ENCODE peak calls at places on chromosome 10, in four cellular contexts. One of them, this sample, is unnamed.

GRCh38 chr10:18343573-18343972 is 203.3 kb downstream of the CACNB2 start:
- DNase-seq in left lung: no peak
- DNase-seq in WERI-Rb-1: no peak
- DNase-seq in PC-9: no peak
- DNase-seq in this sample: no peak

GRCh38 chr10:7950981-7951847 is 103.3 kb upstream of the GATA3 start:
- DNase-seq in left lung: no peak
- DNase-seq in WERI-Rb-1: no peak
- DNase-seq in PC-9: no peak
- DNase-seq in this sample: no peak

GRCh38 chr10:129628823-129629222 is 161.8 kb downstream of the MGMT start:
- DNase-seq in left lung: no peak
- DNase-seq in WERI-Rb-1: no peak
- DNase-seq in PC-9: no peak
- DNase-seq in this sample: no peak

GRCh38 chr10:87654212-87654611 is 5.5 kb upstream of the PAPSS2 start:
- DNase-seq in left lung: no peak
- DNase-seq in WERI-Rb-1: no peak
- DNase-seq in PC-9: peak; percentile 58
- DNase-seq in this sample: no peak

GRCh38 chr10:102242118-102242485 is 790 bp upstream of the PITX3 start:
- DNase-seq in left lung: no peak
- DNase-seq in WERI-Rb-1: no peak
- DNase-seq in PC-9: no peak
- DNase-seq in this sample: no peak

GRCh38 chr10:111122127-111122526 is 45.3 kb downstream of the ADRA2A start:
- DNase-seq in left lung: no peak
- DNase-seq in WERI-Rb-1: no peak
- DNase-seq in PC-9: no peak
- DNase-seq in this sample: no peak

GRCh38 chr10:70634011-70634410 is 31.5 kb upstream of the PRF1 start:
- DNase-seq in left lung: no peak
- DNase-seq in WERI-Rb-1: no peak
- DNase-seq in PC-9: no peak
- DNase-seq in this sample: no peak

GRCh38 chr10:110137142-110137545 is 70.3 kb upstream of the MXI1 start:
- DNase-seq in left lung: no peak
- DNase-seq in WERI-Rb-1: no peak
- DNase-seq in PC-9: peak; percentile 57
- DNase-seq in this sample: peak; percentile 67

GRCh38 chr10:103916901-103917300 is 1.1 kb downstream of the STN1 start:
- DNase-seq in left lung: no peak
- DNase-seq in WERI-Rb-1: no peak
- DNase-seq in PC-9: no peak
- DNase-seq in this sample: no peak

GRCh38 chr10:125782661-125783060 is 7.0 kb upstream of the MMP21 start:
- DNase-seq in left lung: no peak
- DNase-seq in WERI-Rb-1: peak; percentile 72
- DNase-seq in PC-9: no peak
- DNase-seq in this sample: no peak

GRCh38 chr10:125592897-125593296 is 90.1 kb downstream of the TEX36 start:
- DNase-seq in left lung: no peak
- DNase-seq in WERI-Rb-1: no peak
- DNase-seq in PC-9: no peak
- DNase-seq in this sample: no peak

GRCh38 chr10:9786576-9786975 is 1231.1 kb upstream of the CELF2 start:
- DNase-seq in left lung: no peak
- DNase-seq in WERI-Rb-1: no peak
- DNase-seq in PC-9: no peak
- DNase-seq in this sample: peak; percentile 64

GRCh38 chr10:69065406-69066361 is 22.2 kb upstream of the SRGN start:
- DNase-seq in left lung: no peak
- DNase-seq in WERI-Rb-1: no peak
- DNase-seq in PC-9: no peak
- DNase-seq in this sample: peak; percentile 86

GRCh38 chr10:114301177-114301576 is 62.1 kb downstream of the VWA2 start:
- DNase-seq in left lung: no peak
- DNase-seq in WERI-Rb-1: no peak
- DNase-seq in PC-9: peak; percentile 66
- DNase-seq in this sample: no peak

GRCh38 chr10:9028211-9028610 is 973.7 kb downstream of the GATA3 start:
- DNase-seq in left lung: no peak
- DNase-seq in WERI-Rb-1: no peak
- DNase-seq in PC-9: no peak
- DNase-seq in this sample: no peak

GRCh38 chr10:16521311-16522016 is at the start of gene C1QL3:
- DNase-seq in left lung: no peak
- DNase-seq in WERI-Rb-1: no peak
- DNase-seq in PC-9: no peak
- DNase-seq in this sample: no peak

GRCh38 chr10:124935946-124936345 is 6.0 kb upstream of the ZRANB1 start:
- DNase-seq in left lung: no peak
- DNase-seq in WERI-Rb-1: no peak
- DNase-seq in PC-9: no peak
- DNase-seq in this sample: no peak

GRCh38 chr10:79483948-79484347 is 28.4 kb upstream of the EIF5AL1 start:
- DNase-seq in left lung: no peak
- DNase-seq in WERI-Rb-1: no peak
- DNase-seq in PC-9: no peak
- DNase-seq in this sample: no peak

GRCh38 chr10:95818663-95819062 is 62.7 kb downstream of the ENTPD1 start:
- DNase-seq in left lung: no peak
- DNase-seq in WERI-Rb-1: no peak
- DNase-seq in PC-9: peak; percentile 78
- DNase-seq in this sample: peak; percentile 85

GRCh38 chr10:24713086-24713485 is 10.6 kb downstream of the ARHGAP21 start:
- DNase-seq in left lung: no peak
- DNase-seq in WERI-Rb-1: no peak
- DNase-seq in PC-9: no peak
- DNase-seq in this sample: no peak

GRCh38 chr10:103667390-103667789 is 173.9 kb downstream of the NEURL1 start:
- DNase-seq in left lung: no peak
- DNase-seq in WERI-Rb-1: no peak
- DNase-seq in PC-9: no peak
- DNase-seq in this sample: no peak

GRCh38 chr10:76082232-76082631 is 650.8 kb downstream of the LRMDA start:
- DNase-seq in left lung: no peak
- DNase-seq in WERI-Rb-1: no peak
- DNase-seq in PC-9: no peak
- DNase-seq in this sample: no peak

GRCh38 chr10:48670978-48671913 is 13.4 kb upstream of the WDFY4 start:
- DNase-seq in left lung: no peak
- DNase-seq in WERI-Rb-1: no peak
- DNase-seq in PC-9: no peak
- DNase-seq in this sample: no peak

GRCh38 chr10:124534231-124534798 is 72.7 kb downstream of the LHPP start:
- DNase-seq in left lung: peak; percentile 87
- DNase-seq in WERI-Rb-1: no peak
- DNase-seq in PC-9: no peak
- DNase-seq in this sample: no peak

GRCh38 chr10:31372439-31372838 is 53.4 kb downstream of the ZEB1 start:
- DNase-seq in left lung: no peak
- DNase-seq in WERI-Rb-1: no peak
- DNase-seq in PC-9: no peak
- DNase-seq in this sample: no peak

GRCh38 chr10:110495731-110496552 is 1.8 kb upstream of the DUSP5 start:
- DNase-seq in left lung: peak; percentile 80
- DNase-seq in WERI-Rb-1: peak; percentile 82
- DNase-seq in PC-9: peak; percentile 68
- DNase-seq in this sample: peak; percentile 93

GRCh38 chr10:130171196-130171595 is 35.0 kb downstream of the GLRX3 start:
- DNase-seq in left lung: no peak
- DNase-seq in WERI-Rb-1: no peak
- DNase-seq in PC-9: no peak
- DNase-seq in this sample: no peak

GRCh38 chr10:71052708-71053107 is 159.7 kb upstream of the UNC5B start:
- DNase-seq in left lung: no peak
- DNase-seq in WERI-Rb-1: no peak
- DNase-seq in PC-9: no peak
- DNase-seq in this sample: no peak

GRCh38 chr10:22894714-22895113 is 33.1 kb upstream of the ARMC3 start:
- DNase-seq in left lung: peak; percentile 20
- DNase-seq in WERI-Rb-1: no peak
- DNase-seq in PC-9: no peak
- DNase-seq in this sample: no peak

GRCh38 chr10:103495321-103495720 is 1.8 kb downstream of the NEURL1 start:
- DNase-seq in left lung: no peak
- DNase-seq in WERI-Rb-1: no peak
- DNase-seq in PC-9: no peak
- DNase-seq in this sample: no peak

GRCh38 chr10:70145666-70146488 is 623 bp downstream of the TYSND1 start:
- DNase-seq in left lung: peak; percentile 94
- DNase-seq in WERI-Rb-1: peak; percentile 54
- DNase-seq in PC-9: peak; percentile 58
- DNase-seq in this sample: peak; percentile 51

GRCh38 chr10:29268011-29268410 is 20.9 kb upstream of the LYZL1 start:
- DNase-seq in left lung: no peak
- DNase-seq in WERI-Rb-1: no peak
- DNase-seq in PC-9: no peak
- DNase-seq in this sample: no peak

GRCh38 chr10:28730031-28730778 is 52.9 kb downstream of the BAMBI start:
- DNase-seq in left lung: no peak
- DNase-seq in WERI-Rb-1: no peak
- DNase-seq in PC-9: no peak
- DNase-seq in this sample: no peak

GRCh38 chr10:95245425-95246055 is 45.3 kb downstream of the PDLIM1 start:
- DNase-seq in left lung: no peak
- DNase-seq in WERI-Rb-1: no peak
- DNase-seq in PC-9: no peak
- DNase-seq in this sample: no peak

GRCh38 chr10:76085773-76086570 is 654.5 kb downstream of the LRMDA start:
- DNase-seq in left lung: no peak
- DNase-seq in WERI-Rb-1: no peak
- DNase-seq in PC-9: no peak
- DNase-seq in this sample: no peak

GRCh38 chr10:1628757-1629156 is 108.6 kb downstream of the ADARB2 start:
- DNase-seq in left lung: no peak
- DNase-seq in WERI-Rb-1: no peak
- DNase-seq in PC-9: no peak
- DNase-seq in this sample: no peak

GRCh38 chr10:60414111-60414510 is 24.4 kb upstream of the ANK3 start:
- DNase-seq in left lung: no peak
- DNase-seq in WERI-Rb-1: no peak
- DNase-seq in PC-9: no peak
- DNase-seq in this sample: no peak

GRCh38 chr10:122992031-122992585 is 11.9 kb downstream of the PSTK start:
- DNase-seq in left lung: no peak
- DNase-seq in WERI-Rb-1: no peak
- DNase-seq in PC-9: no peak
- DNase-seq in this sample: no peak

GRCh38 chr10:28125701-28126100 is 126.8 kb upstream of the ODAD2 start:
- DNase-seq in left lung: no peak
- DNase-seq in WERI-Rb-1: no peak
- DNase-seq in PC-9: no peak
- DNase-seq in this sample: peak; percentile 16

GRCh38 chr10:132974249-132974796 is 32.0 kb upstream of the CFAP46 start:
- DNase-seq in left lung: peak; percentile 64
- DNase-seq in WERI-Rb-1: no peak
- DNase-seq in PC-9: no peak
- DNase-seq in this sample: no peak
- H3K27me3 ChIP-seq in left lung: peaks cover 78% of the 10 kb centered on the region
- H3K27me3 ChIP-seq in WERI-Rb-1: no peaks in the 10 kb centered on the region
- H3K27me3 ChIP-seq in PC-9: peaks cover 90% of the 10 kb centered on the region
- H3K27me3 ChIP-seq in this sample: peaks cover 20% of the 10 kb centered on the region

GRCh38 chr10:52567247-52567580 is 205.4 kb downstream of the MBL2 start:
- DNase-seq in left lung: no peak
- DNase-seq in WERI-Rb-1: no peak
- DNase-seq in PC-9: no peak
- DNase-seq in this sample: no peak
- TF ChIP-seq CTCF in left lung: no peak
- TF ChIP-seq CTCF in WERI-Rb-1: no peak
- TF ChIP-seq CTCF in PC-9: peak; percentile 26
- TF ChIP-seq CTCF in this sample: no peak

GRCh38 chr10:100802607-100803006 is 57.2 kb downstream of the PAX2 start:
- DNase-seq in left lung: no peak
- DNase-seq in WERI-Rb-1: no peak
- DNase-seq in PC-9: no peak
- DNase-seq in this sample: no peak
- H3K27me3 ChIP-seq in left lung: peaks cover 95% of the 10 kb centered on the region
- H3K27me3 ChIP-seq in WERI-Rb-1: peaks cover 92% of the 10 kb centered on the region
- H3K27me3 ChIP-seq in PC-9: peaks cover 92% of the 10 kb centered on the region
- H3K27me3 ChIP-seq in this sample: peaks cover 23% of the 10 kb centered on the region

GRCh38 chr10:74738985-74739567 is 87.3 kb upstream of the KAT6B start:
- DNase-seq in left lung: no peak
- DNase-seq in WERI-Rb-1: no peak
- DNase-seq in PC-9: no peak
- DNase-seq in this sample: peak; percentile 10
- TF ChIP-seq CTCF in left lung: no peak
- TF ChIP-seq CTCF in WERI-Rb-1: peak; percentile 39
- TF ChIP-seq CTCF in PC-9: no peak
- TF ChIP-seq CTCF in this sample: peak; percentile 57

GRCh38 chr10:99533496-99534455 is 1.0 kb downstream of the NKX2-3 start:
- DNase-seq in left lung: no peak
- DNase-seq in WERI-Rb-1: no peak
- DNase-seq in PC-9: no peak
- DNase-seq in this sample: no peak
- H3K27me3 ChIP-seq in left lung: peaks cover 100% of the 10 kb centered on the region
- H3K27me3 ChIP-seq in WERI-Rb-1: no peaks in the 10 kb centered on the region
- H3K27me3 ChIP-seq in PC-9: peaks cover 9% of the 10 kb centered on the region
- H3K27me3 ChIP-seq in this sample: peaks cover 97% of the 10 kb centered on the region

DNA sequence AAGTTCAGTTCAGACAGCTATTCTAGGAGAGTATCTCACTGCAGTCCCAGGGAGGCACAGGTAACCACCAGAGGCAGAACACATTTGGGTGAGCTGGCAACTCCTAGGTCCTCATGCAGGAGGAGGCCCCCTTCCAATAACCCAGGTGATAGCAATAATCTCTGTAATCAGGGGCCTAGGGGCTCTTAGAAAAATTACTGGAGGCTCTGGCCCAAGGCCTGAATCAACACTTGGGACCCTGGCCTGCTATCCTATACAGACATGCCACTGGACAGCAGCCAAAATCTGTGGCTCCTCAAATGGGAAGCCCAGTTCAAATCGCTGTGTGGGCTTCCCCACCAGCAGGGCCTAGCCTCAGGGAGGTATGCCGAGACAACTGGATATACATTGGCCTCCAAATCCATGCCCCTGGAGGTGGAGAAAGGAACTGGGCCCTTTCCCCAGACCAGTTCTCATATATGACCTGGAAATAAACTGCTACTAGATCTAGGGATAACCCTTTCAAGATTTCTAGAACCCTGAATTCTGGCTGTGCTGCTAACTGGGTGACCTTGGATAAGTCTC is 1.6 kb downstream of the AVPI1 start:
- DNase-seq in left lung: no peak
- DNase-seq in WERI-Rb-1: peak; percentile 26
- DNase-seq in PC-9: peak; percentile 63
- DNase-seq in this sample: peak; percentile 22
- TF ChIP-seq CTCF in left lung: peak; percentile 11
- TF ChIP-seq CTCF in WERI-Rb-1: peak; percentile 28
- TF ChIP-seq CTCF in PC-9: peak; percentile 55
- TF ChIP-seq CTCF in this sample: peak; percentile 64

GRCh38 chr10:77641788-77642397 is 4.3 kb upstream of the KCNMA1 start:
- DNase-seq in left lung: no peak
- DNase-seq in WERI-Rb-1: peak; percentile 71
- DNase-seq in PC-9: peak; percentile 72
- DNase-seq in this sample: peak; percentile 89
- H3K27me3 ChIP-seq in left lung: peaks cover 77% of the 10 kb centered on the region
- H3K27me3 ChIP-seq in WERI-Rb-1: peaks cover 10% of the 10 kb centered on the region
- H3K27me3 ChIP-seq in PC-9: no peaks in the 10 kb centered on the region
- H3K27me3 ChIP-seq in this sample: no peaks in the 10 kb centered on the region

This sample was measured in brain microvascular endothelial cell.